ENCODE peak calls at places on chromosomes 1 and 21, in ten cellular contexts. One of them, this sample, is unnamed.

GRCh38 chr1:38860464-38860816 is 868 bp upstream of the RRAGC start:
- DNase-seq in endothelial cell: no peak
- DNase-seq in iPS-NIHi11: no peak
- DNase-seq in NCI-H1436: no peak
- DNase-seq in stimulated activated effector memory CD8-positive, alpha-beta T cell treated with anti-CD3 and anti-CD28 coated beads, Interleukin-12 subunit alpha, Interleukin-12 subunit beta, amount 100 ng/mL, for 72 hours: no peak
- DNase-seq in CD8-positive, alpha-beta T cell: no peak
- DNase-seq in choroid plexus epithelial cell: peak; percentile 16
- DNase-seq in EL: peak; percentile 25
- DNase-seq in nephron progenitor cell: no peak
- DNase-seq in NCI-H1092 treated with DMSO at 0.1 percent for 48 hours: no peak
- DNase-seq in this sample: no peak

GRCh38 chr1:166087734-166088571 is 78.8 kb downstream of the FAM78B start:
- DNase-seq in endothelial cell: no peak
- DNase-seq in iPS-NIHi11: no peak
- DNase-seq in NCI-H1436: no peak
- DNase-seq in stimulated activated effector memory CD8-positive, alpha-beta T cell treated with anti-CD3 and anti-CD28 coated beads, Interleukin-12 subunit alpha, Interleukin-12 subunit beta, amount 100 ng/mL, for 72 hours: no peak
- DNase-seq in CD8-positive, alpha-beta T cell: no peak
- DNase-seq in choroid plexus epithelial cell: no peak
- DNase-seq in EL: no peak
- DNase-seq in nephron progenitor cell: no peak
- DNase-seq in NCI-H1092 treated with DMSO at 0.1 percent for 48 hours: no peak
- DNase-seq in this sample: no peak

GRCh38 chr1:109315288-109315687 is 8.5 kb upstream of the MYBPHL start:
- DNase-seq in endothelial cell: no peak
- DNase-seq in iPS-NIHi11: no peak
- DNase-seq in NCI-H1436: no peak
- DNase-seq in stimulated activated effector memory CD8-positive, alpha-beta T cell treated with anti-CD3 and anti-CD28 coated beads, Interleukin-12 subunit alpha, Interleukin-12 subunit beta, amount 100 ng/mL, for 72 hours: no peak
- DNase-seq in CD8-positive, alpha-beta T cell: no peak
- DNase-seq in choroid plexus epithelial cell: no peak
- DNase-seq in EL: no peak
- DNase-seq in nephron progenitor cell: no peak
- DNase-seq in NCI-H1092 treated with DMSO at 0.1 percent for 48 hours: no peak
- DNase-seq in this sample: no peak

GRCh38 chr21:29786509-29786908 is 153.3 kb downstream of the GRIK1 start:
- DNase-seq in endothelial cell: no peak
- DNase-seq in iPS-NIHi11: no peak
- DNase-seq in NCI-H1436: no peak
- DNase-seq in stimulated activated effector memory CD8-positive, alpha-beta T cell treated with anti-CD3 and anti-CD28 coated beads, Interleukin-12 subunit alpha, Interleukin-12 subunit beta, amount 100 ng/mL, for 72 hours: no peak
- DNase-seq in CD8-positive, alpha-beta T cell: no peak
- DNase-seq in choroid plexus epithelial cell: no peak
- DNase-seq in EL: no peak
- DNase-seq in nephron progenitor cell: no peak
- DNase-seq in NCI-H1092 treated with DMSO at 0.1 percent for 48 hours: no peak
- DNase-seq in this sample: no peak

GRCh38 chr1:67342002-67342890 is 34.6 kb downstream of the IL12RB2 start:
- DNase-seq in endothelial cell: no peak
- DNase-seq in iPS-NIHi11: peak; percentile 60
- DNase-seq in NCI-H1436: no peak
- DNase-seq in stimulated activated effector memory CD8-positive, alpha-beta T cell treated with anti-CD3 and anti-CD28 coated beads, Interleukin-12 subunit alpha, Interleukin-12 subunit beta, amount 100 ng/mL, for 72 hours: no peak
- DNase-seq in CD8-positive, alpha-beta T cell: no peak
- DNase-seq in choroid plexus epithelial cell: no peak
- DNase-seq in EL: no peak
- DNase-seq in nephron progenitor cell: no peak
- DNase-seq in NCI-H1092 treated with DMSO at 0.1 percent for 48 hours: no peak
- DNase-seq in this sample: no peak

GRCh38 chr21:45420061-45420521 is 15.1 kb downstream of the COL18A1 start:
- DNase-seq in endothelial cell: no peak
- DNase-seq in iPS-NIHi11: no peak
- DNase-seq in NCI-H1436: no peak
- DNase-seq in stimulated activated effector memory CD8-positive, alpha-beta T cell treated with anti-CD3 and anti-CD28 coated beads, Interleukin-12 subunit alpha, Interleukin-12 subunit beta, amount 100 ng/mL, for 72 hours: no peak
- DNase-seq in CD8-positive, alpha-beta T cell: no peak
- DNase-seq in choroid plexus epithelial cell: no peak
- DNase-seq in EL: no peak
- DNase-seq in nephron progenitor cell: no peak
- DNase-seq in NCI-H1092 treated with DMSO at 0.1 percent for 48 hours: no peak
- DNase-seq in this sample: no peak

GRCh38 chr21:36747114-36747814 is 48.3 kb downstream of the SIM2 start:
- DNase-seq in endothelial cell: peak; percentile 31
- DNase-seq in iPS-NIHi11: peak; percentile 50
- DNase-seq in NCI-H1436: no peak
- DNase-seq in stimulated activated effector memory CD8-positive, alpha-beta T cell treated with anti-CD3 and anti-CD28 coated beads, Interleukin-12 subunit alpha, Interleukin-12 subunit beta, amount 100 ng/mL, for 72 hours: no peak
- DNase-seq in CD8-positive, alpha-beta T cell: no peak
- DNase-seq in choroid plexus epithelial cell: no peak
- DNase-seq in EL: no peak
- DNase-seq in nephron progenitor cell: no peak
- DNase-seq in NCI-H1092 treated with DMSO at 0.1 percent for 48 hours: peak; percentile 17
- DNase-seq in this sample: peak; percentile 52

GRCh38 chr1:206776239-206776638 is 3.9 kb upstream of the IL10 start:
- DNase-seq in endothelial cell: no peak
- DNase-seq in iPS-NIHi11: no peak
- DNase-seq in NCI-H1436: no peak
- DNase-seq in stimulated activated effector memory CD8-positive, alpha-beta T cell treated with anti-CD3 and anti-CD28 coated beads, Interleukin-12 subunit alpha, Interleukin-12 subunit beta, amount 100 ng/mL, for 72 hours: no peak
- DNase-seq in CD8-positive, alpha-beta T cell: no peak
- DNase-seq in choroid plexus epithelial cell: no peak
- DNase-seq in EL: no peak
- DNase-seq in nephron progenitor cell: no peak
- DNase-seq in NCI-H1092 treated with DMSO at 0.1 percent for 48 hours: no peak
- DNase-seq in this sample: no peak

GRCh38 chr1:151716771-151717631 is at the start of gene CELF3:
- DNase-seq in endothelial cell: peak; percentile 32
- DNase-seq in iPS-NIHi11: peak; percentile 83
- DNase-seq in NCI-H1436: peak; percentile 96
- DNase-seq in stimulated activated effector memory CD8-positive, alpha-beta T cell treated with anti-CD3 and anti-CD28 coated beads, Interleukin-12 subunit alpha, Interleukin-12 subunit beta, amount 100 ng/mL, for 72 hours: no peak
- DNase-seq in CD8-positive, alpha-beta T cell: peak; percentile 47
- DNase-seq in choroid plexus epithelial cell: peak; percentile 9
- DNase-seq in EL: peak; percentile 11
- DNase-seq in nephron progenitor cell: peak; percentile 66
- DNase-seq in NCI-H1092 treated with DMSO at 0.1 percent for 48 hours: peak; percentile 98
- DNase-seq in this sample: no peak

GRCh38 chr1:201610806-201611205 is 71.9 kb downstream of the NAV1 start:
- DNase-seq in endothelial cell: no peak
- DNase-seq in iPS-NIHi11: no peak
- DNase-seq in NCI-H1436: no peak
- DNase-seq in stimulated activated effector memory CD8-positive, alpha-beta T cell treated with anti-CD3 and anti-CD28 coated beads, Interleukin-12 subunit alpha, Interleukin-12 subunit beta, amount 100 ng/mL, for 72 hours: no peak
- DNase-seq in CD8-positive, alpha-beta T cell: no peak
- DNase-seq in choroid plexus epithelial cell: no peak
- DNase-seq in EL: no peak
- DNase-seq in nephron progenitor cell: no peak
- DNase-seq in NCI-H1092 treated with DMSO at 0.1 percent for 48 hours: peak; percentile 20
- DNase-seq in this sample: no peak

This sample was measured in HuH-7.